ENCODE peak calls at places on chromosomes 5 and 9, in four cellular contexts. P is neuronal stem cell, U is left lung, J is uterus. T is an unnamed sample. For H3K4me1 and H3K27me3, the result is how much of the 10 kb centered on the place peaks cover.

GRCh38 chr9:2228132-2228531 is 213.0 kb downstream of the SMARCA2 start:
- DNase-seq in P (peak), U (no peak), J (no peak), T (no peak)

GRCh38 chr9:3403315-3403714 is 122.5 kb downstream of the RFX3 start:
- DNase-seq in P (no peak), U (no peak), J (no peak), T (no peak)

GRCh38 chr5:62653864-62654575 is 75.4 kb downstream of the LRRC70 start:
- DNase-seq in P (no peak), U (no peak), J (no peak), T (no peak)

GRCh38 chr5:150616506-150616905 is 24.0 kb upstream of the SYNPO start:
- DNase-seq in P (no peak), U (no peak), J (no peak), T (no peak)

GRCh38 chr9:114745879-114746550 is 59.8 kb downstream of the TNFSF15 start:
- DNase-seq in P (no peak), U (no peak), J (no peak), T (no peak)

GRCh38 chr5:117131048-117131679 is 556.5 kb upstream of the SEMA6A start:
- DNase-seq in P (no peak), U (no peak), J (no peak), T (peak)

GRCh38 chr9:38359689-38360385 is 32.7 kb upstream of the ALDH1B1 start:
- DNase-seq in P (no peak), U (no peak), J (no peak), T (no peak)

GRCh38 chr5:123371575-123372179 is 51.5 kb downstream of the CEP120 start:
- DNase-seq in P (peak), U (peak), J (peak), T (no peak)

GRCh38 chr5:115184780-115185179 is 15.1 kb upstream of the TRIM36 start:
- DNase-seq in P (no peak), U (no peak), J (no peak), T (no peak)

GRCh38 chr5:60196382-60197113 is 303.0 kb upstream of the PDE4D start:
- DNase-seq in P (no peak), U (peak), J (peak), T (no peak)

GRCh38 chr5:132055808-132056609 is 4.4 kb upstream of the IL3 start:
- DNase-seq in P (no peak), U (peak), J (peak), T (peak)

GRCh38 chr5:52692039-52692438 is 95.7 kb upstream of the ITGA1 start:
- DNase-seq in P (no peak), U (no peak), J (no peak), T (no peak)

GRCh38 chr9:86794356-86795046 is 152.8 kb downstream of the GAS1 start:
- DNase-seq in P (no peak), U (no peak), J (peak), T (no peak)

GRCh38 chr5:31232273-31232888 is 38.9 kb downstream of the CDH6 start:
- DNase-seq in P (peak), U (no peak), J (no peak), T (no peak)

GRCh38 chr5:151257731-151258715 is 5.0 kb downstream of the GM2A start:
- DNase-seq in P (no peak), U (peak), J (no peak), T (no peak)

GRCh38 chr5:157994271-157994691 is 135.3 kb upstream of the CLINT1 start:
- DNase-seq in P (no peak), U (no peak), J (no peak), T (no peak)

GRCh38 chr9:97786341-97786740 is 66.7 kb upstream of the FOXE1 start:
- DNase-seq in P (no peak), U (no peak), J (no peak), T (no peak)

GRCh38 chr5:180141068-180141660 is 67.8 kb downstream of the RASGEF1C start:
- DNase-seq in P (no peak), U (no peak), J (peak), T (peak)

GRCh38 chr5:157366741-157367684 is 93.0 kb upstream of the NIPAL4 start:
- DNase-seq in P (no peak), U (no peak), J (peak), T (no peak)

GRCh38 chr9:134764870-134765269 is 115.7 kb upstream of the FCN2 start:
- DNase-seq in P (no peak), U (peak), J (no peak), T (no peak)

GRCh38 chr5:179432547-179432946 is 87.3 kb upstream of the ADAMTS2 start:
- DNase-seq in P (no peak), U (no peak), J (no peak), T (no peak)

GRCh38 chr5:165055476-165055875 is 1550.1 kb downstream of the MAT2B start:
- DNase-seq in P (no peak), U (no peak), J (no peak), T (no peak)

GRCh38 chr5:172929371-172929838 is 29.8 kb upstream of the RPL26L1 start:
- DNase-seq in P (no peak), U (no peak), J (no peak), T (no peak)

GRCh38 chr5:14407051-14407450 is 174.5 kb upstream of the OTULINL start:
- DNase-seq in P (no peak), U (no peak), J (no peak), T (no peak)

GRCh38 chr9:20197976-20198685 is 409.3 kb upstream of the SLC24A2 start:
- DNase-seq in P (no peak), U (no peak), J (no peak), T (no peak)

GRCh38 chr5:103218164-103218563 is 40.4 kb upstream of the MACIR start:
- DNase-seq in P (no peak), U (no peak), J (no peak), T (no peak)

GRCh38 chr5:75677607-75678006 is 39.6 kb downstream of the POC5 start:
- DNase-seq in P (no peak), U (no peak), J (no peak), T (no peak)

GRCh38 chr9:110828148-110828730 is 159.6 kb downstream of the MUSK start:
- DNase-seq in P (no peak), U (no peak), J (peak), T (no peak)

GRCh38 chr5:178419651-178420050 is 170.5 kb downstream of the COL23A1 start:
- DNase-seq in P (no peak), U (no peak), J (no peak), T (no peak)

GRCh38 chr5:119361723-119362122 is 5.9 kb downstream of the TNFAIP8 start:
- DNase-seq in P (no peak), U (no peak), J (no peak), T (no peak)
- H3K27ac ChIP-seq in P (no peak), U (no peak), J (no peak), T (no peak)

GRCh38 chr5:140114341-140115185 is 654 bp downstream of the PURA start:
- DNase-seq in P (peak), U (peak), J (peak), T (peak)
- H3K4me1 ChIP-seq in P (under half), U (half or more), J (under half), T (under half)

DNA sequence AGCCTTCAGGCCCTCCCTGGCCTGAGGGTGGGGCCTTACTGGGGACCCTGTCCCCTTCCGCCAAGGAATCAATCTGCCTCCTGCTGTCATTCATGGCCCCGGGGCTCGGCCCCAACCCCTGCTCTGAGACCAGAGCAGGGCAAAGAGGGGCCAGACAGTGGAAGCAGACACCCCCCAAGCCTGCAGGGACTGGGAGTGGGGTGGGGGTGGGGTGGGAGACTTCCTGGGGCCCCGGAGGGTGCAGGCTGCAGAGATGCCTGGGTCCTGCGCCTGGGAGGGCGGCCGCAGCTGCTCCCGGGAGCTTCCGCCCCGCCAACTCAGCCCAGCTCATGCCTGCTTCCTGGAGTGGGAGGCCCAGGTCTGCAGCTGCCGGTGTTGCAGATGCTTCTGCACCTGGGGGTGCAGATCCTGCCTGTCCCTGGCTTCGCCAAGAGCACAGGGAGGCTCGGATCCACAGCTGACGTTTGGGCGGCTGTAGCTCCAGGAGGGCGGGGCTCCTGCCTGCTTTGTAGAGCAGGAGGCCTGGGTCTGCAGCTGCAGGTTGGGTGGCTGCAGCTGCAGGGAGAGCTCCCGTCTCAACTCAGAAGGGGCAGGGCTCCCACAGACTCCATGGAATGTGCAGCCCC is 6.2 kb downstream of the KIF4B start:
- DNase-seq in P (no peak), U (no peak), J (no peak), T (no peak)
- H3K27me3 ChIP-seq in P (under half), U (under half), J (under half), T (under half)

GRCh38 chr9:631596-631995 is 209.9 kb upstream of the DMRT1 start:
- DNase-seq in P (no peak), U (no peak), J (no peak), T (no peak)
- H3K27ac ChIP-seq in P (no peak), U (no peak), J (no peak), T (no peak)

DNA sequence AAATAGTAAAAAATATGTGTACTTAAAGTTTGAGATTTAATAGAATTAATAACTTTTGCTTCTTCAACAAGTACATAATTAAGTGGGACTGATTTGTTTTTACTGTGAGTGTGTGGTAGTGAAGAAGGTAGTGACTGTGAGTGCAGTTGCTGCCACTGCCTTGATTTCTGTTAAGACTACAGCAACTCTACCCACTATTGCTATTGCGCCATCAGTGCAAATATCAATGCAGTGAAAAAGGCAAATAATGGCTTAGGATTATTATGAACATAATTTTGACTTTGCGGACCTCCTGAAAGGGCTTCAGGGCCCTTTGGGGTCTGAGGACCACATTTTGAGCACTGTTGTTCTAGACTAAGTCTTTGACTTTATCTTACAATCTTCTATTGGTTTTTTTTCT is 112.0 kb upstream of the PITX1 start:
- DNase-seq in P (no peak), U (no peak), J (no peak), T (no peak)
- H3K4me1 ChIP-seq in P (under half), U (under half), J (under half), T (under half)

T was measured in breast epithelium.